ENCODE peak calls at places on chromosomes 16 and 17, in seven cellular contexts. M, Y, R, N, Z, X and J are unnamed samples.
A peak's percentile ranks its signal among the peaks of the same experiment; 100 is the strongest.

GRCh38 chr17:34252138-34252889 is 2.8 kb upstream of the CCL2 start:
- DNase-seq in M (no peak), Y (peak; percentile 30), R (peak; percentile 49), N (no peak), Z (peak; percentile 7), X (no peak), J (no peak)

GRCh38 chr17:6496116-6496481 is 51.8 kb downstream of the PIMREG start:
- DNase-seq in M (peak; percentile 31), Y (no peak), R (no peak), N (no peak), Z (no peak), X (no peak), J (peak; percentile 83)

GRCh38 chr16:4361944-4362311 is 9.7 kb upstream of the VASN start:
- DNase-seq in M (no peak), Y (no peak), R (no peak), N (no peak), Z (no peak), X (no peak), J (no peak)

GRCh38 chr16:13307255-13307654 is 405.9 kb downstream of the SHISA9 start:
- DNase-seq in M (no peak), Y (no peak), R (no peak), N (no peak), Z (no peak), X (no peak), J (no peak)

GRCh38 chr16:54931041-54931756 is 534 bp downstream of the IRX5 start:
- DNase-seq in M (no peak), Y (peak; percentile 21), R (peak; percentile 75), N (no peak), Z (no peak), X (no peak), J (no peak)

GRCh38 chr17:54784305-54784704 is 116.3 kb upstream of the TOM1L1 start:
- DNase-seq in M (no peak), Y (no peak), R (no peak), N (no peak), Z (no peak), X (no peak), J (no peak)

GRCh38 chr17:54439816-54440215 is 460.8 kb upstream of the TOM1L1 start:
- DNase-seq in M (no peak), Y (no peak), R (no peak), N (no peak), Z (no peak), X (no peak), J (no peak)

GRCh38 chr17:54372071-54372720 is 528.5 kb upstream of the TOM1L1 start:
- DNase-seq in M (no peak), Y (no peak), R (no peak), N (no peak), Z (no peak), X (no peak), J (peak; percentile 3)

GRCh38 chr16:27853101-27853500 is 210.4 kb downstream of the GSG1L start:
- DNase-seq in M (no peak), Y (no peak), R (no peak), N (no peak), Z (no peak), X (no peak), J (no peak)

GRCh38 chr16:3187798-3188674 is at the start of gene OR1F1:
- DNase-seq in M (no peak), Y (peak; percentile 49), R (peak; percentile 78), N (peak; percentile 81), Z (no peak), X (peak; percentile 71), J (peak; percentile 83)

GRCh38 chr17:28963841-28964240 is 12.5 kb upstream of the PHF12 start:
- DNase-seq in M (no peak), Y (no peak), R (peak; percentile 4), N (no peak), Z (no peak), X (no peak), J (no peak)

GRCh38 chr17:4162775-4163498 is 19.9 kb downstream of the CYB5D2 start:
- DNase-seq in M (no peak), Y (no peak), R (no peak), N (no peak), Z (no peak), X (no peak), J (no peak)

GRCh38 chr16:25575363-25575762 is 116.4 kb upstream of the HS3ST4 start:
- DNase-seq in M (no peak), Y (no peak), R (no peak), N (no peak), Z (no peak), X (no peak), J (peak; percentile 84)

GRCh38 chr17:78944956-78945355 is 19.8 kb upstream of the TIMP2 start:
- DNase-seq in M (no peak), Y (no peak), R (no peak), N (no peak), Z (no peak), X (no peak), J (no peak)

GRCh38 chr17:11404431-11404830 is 163.4 kb downstream of the SHISA6 start:
- DNase-seq in M (no peak), Y (no peak), R (no peak), N (no peak), Z (no peak), X (no peak), J (no peak)

GRCh38 chr17:28339431-28339830 is 3.9 kb downstream of the TNFAIP1 start:
- DNase-seq in M (no peak), Y (no peak), R (no peak), N (no peak), Z (no peak), X (no peak), J (no peak)

GRCh38 chr17:67401598-67402504 is 24.8 kb downstream of the PITPNC1 start:
- DNase-seq in M (no peak), Y (no peak), R (no peak), N (no peak), Z (no peak), X (no peak), J (no peak)

GRCh38 chr16:35908942-35909341 is 2449.5 kb downstream of the TP53TG3F start:
- DNase-seq in M (no peak), Y (peak; percentile 11), R (peak; percentile 1), N (peak; percentile 32), Z (no peak), X (no peak), J (peak; percentile 43)

GRCh38 chr17:21363776-21364642 is 12.1 kb upstream of the KCNJ12 start:
- DNase-seq in M (no peak), Y (no peak), R (no peak), N (no peak), Z (no peak), X (no peak), J (no peak)

GRCh38 chr17:50198026-50198669 is 3.3 kb downstream of the COL1A1 start:
- DNase-seq in M (no peak), Y (peak; percentile 57), R (peak; percentile 89), N (peak; percentile 52), Z (no peak), X (peak; percentile 72), J (no peak)

GRCh38 chr16:67847064-67847861 is at the start of gene CENPT:
- DNase-seq in M (no peak), Y (peak; percentile 83), R (peak; percentile 55), N (no peak), Z (no peak), X (peak; percentile 70), J (no peak)

GRCh38 chr17:82893779-82894178 is 54.0 kb upstream of the ZNF750 start:
- DNase-seq in M (no peak), Y (no peak), R (no peak), N (no peak), Z (no peak), X (no peak), J (no peak)

GRCh38 chr16:26772503-26772902 is 294.2 kb upstream of the C16orf82 start:
- DNase-seq in M (no peak), Y (no peak), R (no peak), N (no peak), Z (no peak), X (no peak), J (no peak)

GRCh38 chr17:17876959-17877547 is 40.3 kb upstream of the SREBF1 start:
- DNase-seq in M (no peak), Y (no peak), R (no peak), N (no peak), Z (no peak), X (no peak), J (no peak)

GRCh38 chr16:53433930-53434435 is 288 bp upstream of the RBL2 start:
- DNase-seq in M (no peak), Y (peak; percentile 7), R (no peak), N (peak; percentile 58), Z (no peak), X (peak; percentile 76), J (no peak)

DNA sequence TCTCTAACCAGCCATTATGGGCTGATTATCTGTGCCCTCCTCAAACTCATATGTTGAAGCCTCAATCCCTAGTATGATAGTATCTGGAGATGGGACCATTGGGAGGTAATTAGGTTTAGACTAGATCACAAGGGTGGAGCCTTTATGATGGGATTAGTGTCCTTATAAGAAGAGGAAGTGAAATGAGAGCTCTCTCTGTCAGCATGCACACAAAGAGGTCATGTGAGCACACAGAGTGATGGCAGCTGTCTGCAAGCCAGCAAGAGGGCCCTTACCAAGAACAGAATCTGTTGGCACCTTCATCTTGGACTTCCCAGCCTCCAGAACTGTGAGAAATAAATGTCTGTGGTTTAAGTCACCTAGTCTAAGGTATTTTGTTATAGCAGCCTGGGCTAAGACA is 101.9 kb downstream of the PCTP start:
- DNase-seq in M (no peak), Y (no peak), R (no peak), N (no peak), Z (no peak), X (no peak), J (no peak)
- TF ChIP-seq YY1 in M (no peak), Y (no peak), R (no peak), N (no peak), Z (no peak), X (no peak), J (no peak)

GRCh38 chr16:86509759-86510464 is 415 bp upstream of the FOXF1 start:
- DNase-seq in M (no peak), Y (no peak), R (no peak), N (no peak), Z (no peak), X (no peak), J (no peak)
- H3K4me1 ChIP-seq in M (peaks cover 48% of the 10 kb centered on the region), Y (peaks cover 11% of the 10 kb centered on the region), R (no peaks in the 10 kb centered on the region), N (peaks cover 16% of the 10 kb centered on the region), Z (no peaks in the 10 kb centered on the region), X (no peaks in the 10 kb centered on the region), J (peaks cover 29% of the 10 kb centered on the region)

GRCh38 chr16:84418056-84418849 is 49.9 kb downstream of the ATP2C2 start:
- DNase-seq in M (no peak), Y (no peak), R (no peak), N (no peak), Z (no peak), X (no peak), J (no peak)
- H3K4me3 ChIP-seq in M (no peak overlapping the region), Y (no peak overlapping the region), R (no peak overlapping the region), N (no peak overlapping the region), Z (no peak overlapping the region), X (no peak overlapping the region), J (no peak overlapping the region)

DNA sequence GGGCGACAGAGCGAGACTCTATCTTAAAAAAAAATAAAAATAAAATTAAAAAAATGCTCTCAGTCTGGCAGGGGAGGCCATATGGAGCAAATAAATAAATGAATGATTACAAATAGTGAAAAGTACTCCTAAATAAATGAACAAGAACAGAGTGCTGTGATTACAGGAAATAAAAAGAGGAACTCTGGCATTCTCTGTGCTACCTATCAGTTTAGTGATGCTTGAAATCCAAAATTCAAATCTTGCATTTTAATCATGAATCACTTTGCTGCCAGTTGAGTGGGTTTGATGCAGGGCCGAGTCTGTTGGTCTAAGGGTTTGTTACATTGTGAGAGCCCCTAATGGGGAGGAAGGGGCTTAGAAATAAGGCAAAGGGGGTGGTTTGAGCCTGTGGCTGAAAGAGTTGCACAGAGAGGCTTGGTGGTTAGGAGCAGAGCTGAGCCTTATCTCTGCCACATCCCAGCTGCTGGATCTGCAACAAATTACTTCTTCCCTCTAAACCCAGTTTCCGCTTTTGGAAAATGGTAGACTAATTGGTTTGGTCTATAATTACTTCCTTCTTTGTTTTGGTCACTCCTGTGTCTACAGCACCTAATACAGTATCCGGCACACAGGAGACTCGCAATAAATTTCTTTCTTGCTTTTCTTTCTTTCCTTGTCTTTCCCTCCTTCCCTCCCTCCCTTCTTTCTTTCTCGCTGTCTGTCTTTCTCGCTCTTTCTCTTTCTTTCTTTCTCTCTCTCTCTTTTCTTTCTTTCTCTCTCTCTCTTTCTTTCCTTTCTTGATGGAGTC is 6.3 kb upstream of the ABCC1 start:
- DNase-seq in M (no peak), Y (no peak), R (peak; percentile 82), N (no peak), Z (no peak), X (no peak), J (no peak)
- TF ChIP-seq YY1 in M (no peak), Y (no peak), R (no peak), N (no peak), Z (no peak), X (no peak), J (no peak)